ENCODE peak calls at places on chromosomes 11 and 22, in ten cellular contexts. P is cardiac muscle cell, U is right atrium auricular region, X is tibial artery, L is HCT116, B is fibroblast of lung, Q is pancreas, C is aorta, N is uterus, D is stomach. H is an unnamed sample. For H3K4me1, the result is how much of the 10 kb centered on the place peaks cover.

GRCh38 chr11:69115586-69116560 is 39.9 kb upstream of the SMIM38 start:
- DNase-seq in P (peak), U (no peak), X (no peak), L (no peak), B (peak), Q (peak), C (peak), N (no peak), D (peak), H (no peak)

GRCh38 chr11:75246006-75246672 is 5.6 kb downstream of the TPBGL start:
- DNase-seq in P (no peak), U (no peak), X (peak), L (no peak), B (no peak), Q (no peak), C (peak), N (peak), D (no peak), H (no peak)

GRCh38 chr11:108394744-108395284 is 72.5 kb downstream of the C11orf65 start:
- DNase-seq in P (peak), U (no peak), X (no peak), L (no peak), B (no peak), Q (no peak), C (no peak), N (no peak), D (no peak), H (no peak)

GRCh38 chr11:75463106-75463774 is 30.2 kb upstream of the KLHL35 start:
- DNase-seq in P (peak), U (no peak), X (no peak), L (no peak), B (peak), Q (peak), C (peak), N (no peak), D (no peak), H (peak)

GRCh38 chr22:42289671-42290269 is 19.3 kb upstream of the TCF20 start:
- DNase-seq in P (peak), U (no peak), X (no peak), L (no peak), B (no peak), Q (peak), C (no peak), N (peak), D (no peak), H (peak)

GRCh38 chr11:875769-876301 is 33.2 kb downstream of the TSPAN4 start:
- DNase-seq in P (no peak), U (no peak), X (no peak), L (no peak), B (no peak), Q (no peak), C (no peak), N (no peak), D (no peak), H (no peak)

GRCh38 chr11:81004576-81004975 is 1563.7 kb upstream of the TENM4 start:
- DNase-seq in P (no peak), U (no peak), X (no peak), L (no peak), B (no peak), Q (no peak), C (no peak), N (no peak), D (no peak), H (no peak)

GRCh38 chr11:122209619-122210377 is 93.8 kb upstream of the BLID start:
- DNase-seq in P (peak), U (peak), X (peak), L (no peak), B (peak), Q (no peak), C (no peak), N (peak), D (no peak), H (no peak)

GRCh38 chr11:115459563-115459962 is 44.7 kb downstream of the CADM1 start:
- DNase-seq in P (no peak), U (no peak), X (no peak), L (no peak), B (peak), Q (no peak), C (no peak), N (no peak), D (no peak), H (no peak)

GRCh38 chr22:48670747-48671146 is 1156.9 kb downstream of the BRD1 start:
- DNase-seq in P (no peak), U (no peak), X (no peak), L (no peak), B (no peak), Q (no peak), C (no peak), N (no peak), D (no peak), H (no peak)

GRCh38 chr11:71447791-71448256 is 369 bp downstream of the DHCR7 start:
- DNase-seq in P (peak), U (no peak), X (peak), L (no peak), B (no peak), Q (peak), C (no peak), N (no peak), D (peak), H (no peak)

GRCh38 chr11:47955356-47955755 is 25.0 kb upstream of the PTPRJ start:
- DNase-seq in P (peak), U (no peak), X (no peak), L (no peak), B (no peak), Q (no peak), C (no peak), N (no peak), D (no peak), H (peak)

GRCh38 chr11:64915366-64915887 is 1.6 kb downstream of the ATG2A start:
- DNase-seq in P (no peak), U (no peak), X (no peak), L (no peak), B (no peak), Q (no peak), C (no peak), N (no peak), D (no peak), H (no peak)

GRCh38 chr22:39244496-39245129 is at the start of gene PDGFB:
- DNase-seq in P (peak), U (no peak), X (peak), L (no peak), B (no peak), Q (peak), C (no peak), N (no peak), D (peak), H (peak)

GRCh38 chr11:117097567-117098268 is 510 bp downstream of the SIK3 start:
- DNase-seq in P (no peak), U (peak), X (peak), L (no peak), B (no peak), Q (peak), C (peak), N (peak), D (peak), H (peak)

GRCh38 chr22:24592846-24593809 is at the start of gene LRRC75B:
- DNase-seq in P (peak), U (peak), X (peak), L (peak), B (peak), Q (peak), C (peak), N (peak), D (peak), H (peak)

GRCh38 chr11:34063061-34063795 is 11.7 kb downstream of the CAPRIN1 start:
- DNase-seq in P (peak), U (no peak), X (no peak), L (no peak), B (no peak), Q (no peak), C (no peak), N (no peak), D (no peak), H (no peak)

GRCh38 chr11:72589802-72590761 is 84.1 kb downstream of the PDE2A start:
- DNase-seq in P (peak), U (no peak), X (no peak), L (no peak), B (peak), Q (peak), C (peak), N (no peak), D (peak), H (peak)

GRCh38 chr11:47667135-47667534 is 24.8 kb upstream of the MTCH2 start:
- DNase-seq in P (no peak), U (no peak), X (no peak), L (no peak), B (peak), Q (no peak), C (no peak), N (peak), D (no peak), H (no peak)

GRCh38 chr11:2464451-2465165 is 19.8 kb downstream of the KCNQ1 start:
- DNase-seq in P (no peak), U (peak), X (no peak), L (no peak), B (no peak), Q (peak), C (no peak), N (no peak), D (peak), H (no peak)

GRCh38 chr22:47373648-47374272 is 611.3 kb downstream of the TBC1D22A start:
- DNase-seq in P (no peak), U (no peak), X (no peak), L (no peak), B (no peak), Q (no peak), C (peak), N (peak), D (no peak), H (no peak)

GRCh38 chr11:2261436-2262230 is 8.8 kb downstream of the ASCL2 start:
- DNase-seq in P (no peak), U (peak), X (no peak), L (no peak), B (no peak), Q (no peak), C (no peak), N (no peak), D (no peak), H (no peak)

GRCh38 chr22:45604239-45604711 is 67.4 kb upstream of the ATXN10 start:
- DNase-seq in P (no peak), U (no peak), X (peak), L (no peak), B (no peak), Q (no peak), C (no peak), N (no peak), D (no peak), H (no peak)

GRCh38 chr22:30226192-30226832 is 20.2 kb downstream of the LIF start:
- DNase-seq in P (no peak), U (no peak), X (no peak), L (no peak), B (no peak), Q (no peak), C (no peak), N (no peak), D (no peak), H (no peak)

GRCh38 chr22:41524809-41525449 is 19.3 kb downstream of the POLR3H start:
- DNase-seq in P (no peak), U (no peak), X (no peak), L (no peak), B (no peak), Q (no peak), C (peak), N (peak), D (peak), H (peak)

GRCh38 chr11:99199336-99199735 is 178.6 kb downstream of the CNTN5 start:
- DNase-seq in P (peak), U (no peak), X (no peak), L (no peak), B (no peak), Q (no peak), C (no peak), N (no peak), D (no peak), H (no peak)

GRCh38 chr11:19816817-19817216 is 104.2 kb downstream of the NAV2 start:
- DNase-seq in P (no peak), U (no peak), X (no peak), L (no peak), B (no peak), Q (no peak), C (no peak), N (no peak), D (no peak), H (no peak)

GRCh38 chr11:108019870-108020540 is 11.3 kb downstream of the CUL5 start:
- DNase-seq in P (peak), U (no peak), X (no peak), L (no peak), B (peak), Q (no peak), C (no peak), N (no peak), D (no peak), H (no peak)

GRCh38 chr22:27873476-27873875 is 45.6 kb downstream of the PITPNB start:
- DNase-seq in P (peak), U (no peak), X (peak), L (no peak), B (no peak), Q (no peak), C (no peak), N (peak), D (no peak), H (no peak)

GRCh38 chr11:102780491-102780918 is at the start of gene MMP10:
- DNase-seq in P (peak), U (no peak), X (no peak), L (peak), B (peak), Q (no peak), C (no peak), N (no peak), D (no peak), H (no peak)

GRCh38 chr11:16126361-16126760 is 230.0 kb downstream of the SOX6 start:
- DNase-seq in P (peak), U (no peak), X (no peak), L (no peak), B (no peak), Q (no peak), C (no peak), N (no peak), D (no peak), H (no peak)

GRCh38 chr22:22914726-22915669 is 27.4 kb downstream of the IGLL5 start:
- DNase-seq in P (no peak), U (no peak), X (no peak), L (no peak), B (no peak), Q (no peak), C (peak), N (no peak), D (no peak), H (no peak)

GRCh38 chr22:25896098-25896497 is 154.1 kb downstream of the MYO18B start:
- DNase-seq in P (no peak), U (no peak), X (no peak), L (no peak), B (no peak), Q (no peak), C (no peak), N (no peak), D (no peak), H (no peak)

GRCh38 chr11:36091256-36091811 is 147.5 kb downstream of the LDLRAD3 start:
- DNase-seq in P (peak), U (no peak), X (no peak), L (no peak), B (peak), Q (no peak), C (no peak), N (no peak), D (no peak), H (no peak)

GRCh38 chr22:47144076-47144765 is 381.8 kb downstream of the TBC1D22A start:
- DNase-seq in P (no peak), U (no peak), X (no peak), L (no peak), B (no peak), Q (peak), C (no peak), N (no peak), D (peak), H (no peak)

GRCh38 chr11:107683807-107684206 is 28.0 kb downstream of the SLN start:
- DNase-seq in P (no peak), U (no peak), X (no peak), L (peak), B (no peak), Q (no peak), C (no peak), N (no peak), D (no peak), H (no peak)

DNA sequence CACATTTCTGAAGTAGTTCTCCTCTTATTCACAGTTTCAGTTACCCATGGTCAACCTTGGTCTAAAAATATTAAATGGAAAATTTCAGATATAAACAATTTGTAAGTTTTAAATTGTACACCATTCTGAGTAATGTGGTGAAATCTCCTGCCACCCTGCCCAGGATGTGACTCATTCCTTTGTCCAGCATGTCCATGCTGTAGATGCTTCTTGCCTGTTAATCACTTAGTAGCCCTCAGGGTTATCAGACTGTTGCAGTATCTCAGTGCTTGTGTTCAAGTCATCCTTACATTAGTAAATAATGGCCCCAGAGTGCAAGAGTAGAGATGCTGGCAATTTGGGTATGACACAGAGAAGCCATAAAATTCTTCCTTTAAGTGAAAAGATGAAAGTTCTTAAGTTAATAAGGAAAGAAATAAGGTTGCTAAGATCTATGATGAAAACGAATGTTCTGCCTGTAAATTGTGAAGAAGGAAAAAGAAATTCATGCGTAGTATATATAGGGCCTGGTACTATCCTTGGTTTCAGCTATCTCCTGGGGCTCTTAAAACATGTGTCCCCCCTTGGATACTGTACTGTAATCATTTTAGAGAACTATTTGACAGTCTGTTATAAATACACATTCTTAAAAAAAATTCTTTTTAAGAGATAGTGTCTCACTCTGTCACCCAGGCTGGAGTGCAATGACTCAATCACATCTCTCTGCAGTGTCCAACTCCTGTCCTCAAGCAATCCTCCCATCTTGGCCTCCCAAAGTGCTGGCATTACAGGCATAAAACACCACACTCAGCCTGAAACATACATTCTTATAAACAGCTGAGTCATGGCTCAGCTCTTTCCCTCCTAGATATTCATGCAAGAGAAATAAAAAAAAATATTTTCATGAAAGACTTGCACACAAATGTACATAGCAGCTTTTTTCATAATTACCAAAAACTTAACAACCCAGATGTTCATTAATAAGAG is 31.3 kb downstream of the MTNR1B start:
- DNase-seq in P (peak), U (no peak), X (no peak), L (peak), B (peak), Q (no peak), C (no peak), N (no peak), D (no peak), H (no peak)
- H3K4me1 ChIP-seq in P (under half), U (under half), X (under half), L (under half), B (under half), Q (under half), C (under half), N (under half), D (under half), H (under half)

DNA sequence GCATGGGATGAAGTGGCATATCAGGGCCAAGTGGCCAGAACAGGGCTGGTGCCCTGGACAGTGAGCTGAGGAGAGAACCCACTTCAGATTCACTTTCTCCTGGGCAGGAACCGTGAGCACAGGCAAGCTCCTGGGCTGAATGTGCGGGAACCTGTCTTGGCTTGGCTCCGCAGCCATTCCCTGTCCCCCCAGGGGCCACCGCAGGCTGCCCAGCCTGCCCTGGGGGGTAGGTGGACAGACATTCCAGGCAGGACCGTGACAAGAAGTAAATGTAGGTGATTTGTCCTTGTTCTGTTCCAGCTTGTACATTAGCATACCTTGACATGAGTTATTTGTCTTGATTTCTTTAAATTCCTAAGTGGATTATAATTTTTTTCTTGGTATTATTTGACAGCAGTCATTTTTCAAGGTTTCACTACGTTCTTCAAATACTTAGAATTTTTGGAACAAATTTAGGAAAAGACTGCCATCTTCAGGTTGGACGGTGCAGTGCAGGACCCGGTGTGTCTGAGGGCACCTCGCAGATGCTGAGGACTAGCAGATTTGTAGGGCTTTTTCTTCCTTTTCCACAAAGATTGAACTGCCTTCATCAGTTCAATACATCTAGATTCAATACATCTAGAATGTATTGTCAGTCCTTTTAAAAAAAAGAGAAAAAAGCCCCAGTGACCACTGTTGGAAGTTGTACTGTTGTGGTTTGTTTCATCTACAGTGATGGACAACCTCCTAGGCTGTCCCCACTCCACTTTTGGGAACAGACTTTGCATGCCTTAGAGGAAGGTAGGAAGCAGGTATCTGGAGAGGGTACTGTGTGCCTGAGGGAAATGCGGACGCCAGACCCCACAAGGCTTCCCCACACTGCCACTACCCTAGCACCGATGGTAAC is 115.1 kb upstream of the RASSF10 start:
- DNase-seq in P (peak), U (peak), X (peak), L (peak), B (peak), Q (peak), C (peak), N (peak), D (peak), H (peak)
- H3K4me1 ChIP-seq in P (under half), U (under half), X (under half), L (under half), B (under half), Q (under half), C (under half), N (under half), D (half or more), H (under half)

GRCh38 chr22:17941501-17942406 is 82.6 kb downstream of the MICAL3 start:
- DNase-seq in P (no peak), U (no peak), X (no peak), L (no peak), B (no peak), Q (no peak), C (no peak), N (no peak), D (no peak), H (no peak)
- H3K4me1 ChIP-seq in P (half or more), U (under half), X (half or more), L (under half), B (under half), Q (under half), C (under half), N (under half), D (half or more), H (under half)

GRCh38 chr11:120912504-120912903 is 111.4 kb upstream of the TBCEL start:
- DNase-seq in P (peak), U (no peak), X (no peak), L (peak), B (peak), Q (no peak), C (no peak), N (no peak), D (no peak), H (no peak)
- H3K4me1 ChIP-seq in P (under half), U (under half), X (under half), L (under half), B (under half), Q (under half), C (under half), N (under half), D (under half), H (under half)